ENCODE peak calls at places on chromosomes 12 and 14, in eight cellular contexts. J, R, P, L, G, S, V and T are unnamed samples.

GRCh38 chr14:26319139-26319864 is 278.5 kb downstream of the NOVA1 start:
- DNase-seq in J (no peak), R (no peak), P (no peak), L (no peak), G (no peak), S (no peak), V (no peak), T (no peak)

GRCh38 chr12:10851243-10851858 is 2.1 kb upstream of the PRR4 start:
- DNase-seq in J (no peak), R (no peak), P (no peak), L (no peak), G (no peak), S (no peak), V (no peak), T (no peak)

GRCh38 chr14:100304825-100305445 is 1.3 kb downstream of the SLC25A29 start:
- DNase-seq in J (no peak), R (peak), P (no peak), L (no peak), G (peak), S (no peak), V (no peak), T (no peak)

GRCh38 chr12:115943630-115944391 is 333.7 kb downstream of the MED13L start:
- DNase-seq in J (peak), R (no peak), P (no peak), L (no peak), G (no peak), S (no peak), V (no peak), T (peak)

GRCh38 chr14:87615050-87615449 is 377.9 kb downstream of the GALC start:
- DNase-seq in J (no peak), R (no peak), P (no peak), L (no peak), G (no peak), S (no peak), V (no peak), T (no peak)

GRCh38 chr14:51507556-51508511 is 143.9 kb upstream of the FRMD6 start:
- DNase-seq in J (no peak), R (peak), P (no peak), L (no peak), G (no peak), S (peak), V (no peak), T (no peak)

GRCh38 chr12:3215410-3215975 is 138.3 kb downstream of the TSPAN9 start:
- DNase-seq in J (no peak), R (no peak), P (no peak), L (no peak), G (no peak), S (no peak), V (no peak), T (no peak)

GRCh38 chr14:73729556-73730265 is 15.5 kb upstream of the PNMA1 start:
- DNase-seq in J (peak), R (no peak), P (no peak), L (no peak), G (no peak), S (peak), V (no peak), T (no peak)

GRCh38 chr12:122099280-122099749 is 20.8 kb downstream of the MLXIP start:
- DNase-seq in J (no peak), R (no peak), P (no peak), L (no peak), G (no peak), S (no peak), V (no peak), T (no peak)

GRCh38 chr12:123744836-123745235 is 17.3 kb upstream of the DNAH10 start:
- DNase-seq in J (no peak), R (no peak), P (no peak), L (no peak), G (no peak), S (no peak), V (peak), T (no peak)

GRCh38 chr12:114628199-114628598 is 55.8 kb downstream of the TBX3 start:
- DNase-seq in J (no peak), R (no peak), P (no peak), L (no peak), G (no peak), S (no peak), V (no peak), T (peak)

GRCh38 chr14:57182760-57183503 is 85.8 kb downstream of the EXOC5 start:
- DNase-seq in J (no peak), R (no peak), P (no peak), L (peak), G (peak), S (no peak), V (no peak), T (peak)

GRCh38 chr12:54036620-54037359 is 3.9 kb downstream of the HOXC5 start:
- DNase-seq in J (no peak), R (no peak), P (no peak), L (no peak), G (no peak), S (no peak), V (no peak), T (no peak)

GRCh38 chr12:96513166-96513565 is 23.8 kb downstream of the CFAP54 start:
- DNase-seq in J (no peak), R (no peak), P (no peak), L (no peak), G (no peak), S (no peak), V (no peak), T (no peak)

GRCh38 chr12:46388427-46388992 is 15.9 kb upstream of the SLC38A2 start:
- DNase-seq in J (no peak), R (no peak), P (no peak), L (no peak), G (no peak), S (no peak), V (no peak), T (no peak)

GRCh38 chr14:95307402-95308041 is 12.2 kb downstream of the CLMN start:
- DNase-seq in J (no peak), R (no peak), P (no peak), L (no peak), G (no peak), S (peak), V (no peak), T (no peak)

GRCh38 chr14:51368721-51369163 is 128.7 kb downstream of the TMX1 start:
- DNase-seq in J (no peak), R (no peak), P (no peak), L (no peak), G (no peak), S (peak), V (no peak), T (no peak)

GRCh38 chr14:55450124-55450523 is 9.7 kb upstream of the TBPL2 start:
- DNase-seq in J (peak), R (no peak), P (no peak), L (no peak), G (no peak), S (no peak), V (no peak), T (no peak)

GRCh38 chr12:117032593-117033381 is 66.4 kb downstream of the TESC start:
- DNase-seq in J (no peak), R (no peak), P (no peak), L (no peak), G (no peak), S (no peak), V (no peak), T (no peak)

GRCh38 chr14:75247286-75247922 is 31.2 kb upstream of the FOS start:
- DNase-seq in J (no peak), R (peak), P (no peak), L (no peak), G (no peak), S (no peak), V (no peak), T (peak)

GRCh38 chr14:102523200-102524025 is 13.8 kb upstream of the ANKRD9 start:
- DNase-seq in J (no peak), R (peak), P (no peak), L (no peak), G (no peak), S (no peak), V (no peak), T (no peak)

GRCh38 chr14:57362356-57362755 is 28.0 kb upstream of the NAA30 start:
- DNase-seq in J (no peak), R (no peak), P (no peak), L (no peak), G (no peak), S (no peak), V (no peak), T (peak)

GRCh38 chr12:59040651-59041050 is 120.3 kb upstream of the LRIG3 start:
- DNase-seq in J (no peak), R (no peak), P (no peak), L (no peak), G (no peak), S (no peak), V (no peak), T (no peak)

GRCh38 chr14:33755358-33755757 is 195.5 kb downstream of the EGLN3 start:
- DNase-seq in J (no peak), R (no peak), P (no peak), L (no peak), G (no peak), S (no peak), V (no peak), T (no peak)

GRCh38 chr12:111753144-111753881 is 13.4 kb upstream of the ALDH2 start:
- DNase-seq in J (no peak), R (peak), P (peak), L (peak), G (peak), S (no peak), V (peak), T (peak)

GRCh38 chr12:31224768-31225448 is 101.0 kb downstream of the SINHCAF start:
- DNase-seq in J (peak), R (no peak), P (no peak), L (no peak), G (no peak), S (no peak), V (no peak), T (no peak)

GRCh38 chr12:16347391-16348298 is at the start of gene MGST1:
- DNase-seq in J (no peak), R (peak), P (peak), L (peak), G (peak), S (peak), V (peak), T (peak)

GRCh38 chr14:24634158-24634557 is at the start of gene GZMB:
- DNase-seq in J (no peak), R (peak), P (no peak), L (no peak), G (no peak), S (no peak), V (no peak), T (no peak)

GRCh38 chr14:80930836-80931389 is 10.6 kb downstream of the CEP128 start:
- DNase-seq in J (no peak), R (peak), P (no peak), L (no peak), G (no peak), S (no peak), V (peak), T (no peak)

GRCh38 chr14:104386281-104386841 is 193.2 kb upstream of the C14orf180 start:
- DNase-seq in J (no peak), R (peak), P (no peak), L (no peak), G (no peak), S (no peak), V (no peak), T (no peak)

GRCh38 chr14:64113279-64113678 is 180.9 kb downstream of the ESR2 start:
- DNase-seq in J (no peak), R (peak), P (no peak), L (no peak), G (no peak), S (no peak), V (no peak), T (no peak)

GRCh38 chr14:93787465-93788306 is 599 bp downstream of the PRIMA1 start:
- DNase-seq in J (no peak), R (no peak), P (peak), L (no peak), G (no peak), S (no peak), V (no peak), T (no peak)

GRCh38 chr12:50985322-50985721 is 33.0 kb downstream of the HIGD1C start:
- DNase-seq in J (no peak), R (no peak), P (no peak), L (peak), G (no peak), S (no peak), V (no peak), T (peak)

DNA sequence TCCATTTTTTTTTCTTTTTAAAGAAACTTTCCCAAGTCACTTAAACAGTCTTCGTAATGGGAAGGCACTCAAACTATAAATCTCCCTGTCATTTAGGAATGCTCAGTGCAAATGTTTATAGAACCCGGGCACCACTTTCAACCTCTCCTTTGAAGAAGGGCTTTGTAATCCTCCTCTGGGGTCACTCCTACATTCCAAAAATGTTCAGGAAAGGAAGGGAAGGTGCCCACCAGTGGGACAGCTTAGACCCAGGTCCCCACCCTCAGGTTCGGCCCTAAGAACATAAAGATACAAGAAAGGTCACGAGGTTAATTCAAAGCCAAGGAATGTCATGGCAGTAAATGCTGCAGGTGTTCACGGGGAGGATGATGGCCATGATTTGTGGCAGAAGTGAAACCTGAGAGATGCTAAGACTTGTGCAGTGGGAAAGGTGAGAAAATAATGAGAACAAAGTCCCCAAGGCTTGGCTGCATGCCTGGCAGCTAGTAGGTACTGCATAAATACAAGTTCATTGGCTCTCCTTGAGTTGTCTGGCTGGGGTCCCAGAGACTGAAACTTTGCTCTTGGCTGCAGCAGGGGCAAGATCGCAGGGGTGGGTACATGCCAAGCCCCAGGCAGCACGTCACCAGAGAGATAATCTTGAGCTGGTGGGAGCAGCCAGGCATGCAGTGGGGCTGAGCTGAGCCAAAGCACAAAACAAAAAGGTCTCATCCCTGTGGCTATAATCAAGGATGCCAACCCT is 21.1 kb downstream of the KRT18 start:
- DNase-seq in J (no peak), R (peak), P (no peak), L (no peak), G (no peak), S (peak), V (no peak), T (peak)
- TF ChIP-seq POLR2AphosphoS5 in J (no peak), R (no peak), P (no peak), L (no peak), G (no peak), S (no peak), V (no peak), T (no peak)

GRCh38 chr12:14948672-14949071 is 10.3 kb upstream of the ERP27 start:
- DNase-seq in J (no peak), R (peak), P (peak), L (no peak), G (no peak), S (no peak), V (peak), T (no peak)
- TF ChIP-seq POLR2AphosphoS5 in J (peak), R (no peak), P (peak), L (no peak), G (no peak), S (peak), V (peak), T (no peak)

DNA sequence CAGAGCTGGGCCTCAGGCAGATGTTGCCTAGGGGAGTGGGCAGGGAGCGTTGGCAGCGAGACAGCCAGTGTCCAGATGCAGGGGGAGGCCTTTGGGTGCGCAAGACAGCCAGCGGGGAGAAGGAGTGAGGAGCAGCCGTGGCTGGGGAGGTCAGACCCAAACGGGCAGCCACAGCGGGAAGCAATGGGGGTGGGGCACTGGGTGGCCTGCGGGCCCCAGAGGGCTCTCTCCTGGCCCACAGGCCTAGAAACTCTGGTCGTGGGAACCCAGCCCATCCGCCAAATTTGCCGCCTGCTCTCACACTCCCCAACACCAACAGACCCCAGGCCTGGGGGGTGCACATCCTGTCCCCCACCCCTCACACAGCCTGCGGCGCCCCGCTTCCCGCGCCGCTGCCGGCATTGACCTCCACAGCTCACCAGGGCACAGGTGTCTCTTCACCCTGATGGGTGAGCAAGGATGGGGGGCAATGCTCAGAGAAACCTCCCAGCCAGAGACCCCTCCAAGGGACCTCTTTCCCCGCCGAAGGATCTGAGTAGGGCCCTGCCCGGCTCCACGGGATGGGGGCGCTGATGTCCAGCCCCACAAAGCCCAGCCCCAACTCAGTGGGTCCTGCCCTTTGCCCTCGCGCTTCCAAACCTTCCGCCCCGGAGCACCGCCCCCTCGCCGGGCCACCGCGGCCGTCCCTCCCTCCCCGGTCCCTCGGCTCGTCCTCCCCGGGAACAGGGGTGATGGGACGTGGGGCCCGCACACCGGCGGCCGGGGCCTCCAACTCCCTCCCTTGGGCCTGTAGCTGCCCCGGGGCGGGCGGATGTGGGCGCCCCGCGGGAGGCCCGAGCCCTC is 781 bp downstream of the HDAC7 start:
- DNase-seq in J (no peak), R (peak), P (no peak), L (no peak), G (peak), S (peak), V (no peak), T (peak)
- TF ChIP-seq POLR2AphosphoS5 in J (no peak), R (peak), P (no peak), L (no peak), G (no peak), S (peak), V (no peak), T (peak)

DNA sequence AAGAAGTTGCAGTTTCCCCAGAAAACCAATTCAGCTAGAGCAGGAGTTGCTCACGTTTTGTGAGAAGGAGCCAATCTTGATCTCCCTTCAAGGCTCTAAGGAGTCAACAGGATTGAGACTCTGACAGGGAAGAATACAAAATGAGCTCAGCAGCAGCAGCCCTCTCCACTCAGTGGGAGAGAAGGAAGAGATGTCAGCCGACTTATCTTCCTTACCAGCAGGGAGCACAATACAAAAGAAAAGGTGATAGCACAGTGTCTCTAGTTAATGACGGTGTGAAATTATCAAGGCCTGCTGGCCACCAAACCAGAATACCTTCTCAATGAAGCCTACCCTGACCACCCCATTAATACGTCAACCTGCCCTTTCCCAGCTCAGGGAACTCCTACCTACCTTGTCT is 223.6 kb upstream of the TMPO start:
- DNase-seq in J (no peak), R (no peak), P (no peak), L (no peak), G (no peak), S (no peak), V (no peak), T (no peak)
- TF ChIP-seq POLR2AphosphoS5 in J (no peak), R (no peak), P (no peak), L (no peak), G (no peak), S (no peak), V (no peak), T (no peak)

GRCh38 chr14:19851365-19851764 is 23.6 kb upstream of the OR4K2 start:
- DNase-seq in J (no peak), R (no peak), P (no peak), L (no peak), G (no peak), S (no peak), V (no peak), T (no peak)
- TF ChIP-seq POLR2AphosphoS5 in J (no peak), R (no peak), P (no peak), L (no peak), G (no peak), S (no peak), V (no peak), T (no peak)

GRCh38 chr12:66516133-66516532 is 162.7 kb downstream of the GRIP1 start:
- DNase-seq in J (no peak), R (no peak), P (no peak), L (no peak), G (peak), S (no peak), V (no peak), T (no peak)
- TF ChIP-seq POLR2AphosphoS5 in J (no peak), R (no peak), P (no peak), L (no peak), G (no peak), S (no peak), V (no peak), T (no peak)

DNA sequence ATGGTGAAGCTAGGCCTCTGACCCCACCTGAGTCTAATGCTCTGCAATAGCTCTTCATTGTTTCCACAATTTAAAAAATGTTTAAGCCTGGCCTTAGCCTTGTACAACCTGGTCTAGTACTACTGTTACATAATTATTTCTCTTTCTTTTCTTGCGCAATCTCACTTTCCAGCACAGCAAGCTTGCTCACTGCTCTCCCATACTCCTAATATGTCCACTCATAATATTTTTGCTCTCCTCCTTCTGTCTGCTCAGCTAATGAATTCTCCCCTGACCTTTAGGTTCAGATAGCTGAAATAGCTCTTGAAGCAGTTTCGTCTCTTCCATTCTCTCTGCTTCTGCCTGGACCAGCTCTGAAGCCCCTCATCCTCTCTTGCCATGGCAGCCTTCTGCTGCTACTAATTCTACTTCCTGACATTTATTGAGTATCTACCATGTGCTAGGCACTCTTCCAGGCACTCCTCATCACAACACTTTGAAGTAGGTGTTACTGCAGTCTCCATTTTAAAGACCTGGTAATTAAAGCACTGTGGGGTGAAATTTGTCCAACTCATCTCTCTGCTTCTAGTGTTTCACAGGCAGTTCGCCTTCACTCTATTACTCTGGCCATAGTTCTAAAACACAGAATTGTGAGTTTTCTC is 2.8 kb upstream of the SLC48A1 start:
- DNase-seq in J (no peak), R (no peak), P (no peak), L (no peak), G (no peak), S (no peak), V (peak), T (peak)
- TF ChIP-seq POLR2AphosphoS5 in J (peak), R (no peak), P (no peak), L (no peak), G (no peak), S (no peak), V (no peak), T (no peak)

GRCh38 chr14:53953828-53954550 is 2.6 kb downstream of the BMP4 start:
- DNase-seq in J (no peak), R (peak), P (no peak), L (no peak), G (no peak), S (no peak), V (peak), T (peak)

GRCh38 chr14:53955234-53955556 is 1.4 kb downstream of the BMP4 start:
- DNase-seq in J (no peak), R (no peak), P (no peak), L (no peak), G (no peak), S (no peak), V (no peak), T (no peak)

GRCh38 chr14:53953002-53953827 is 3.4 kb downstream of the BMP4 start:
- DNase-seq in J (no peak), R (peak), P (no peak), L (no peak), G (peak), S (peak), V (no peak), T (peak)

GRCh38 chr14:53955671-53956426 is 776 bp downstream of the BMP4 start:
- DNase-seq in J (no peak), R (peak), P (no peak), L (no peak), G (no peak), S (peak), V (no peak), T (peak)

GRCh38 chr14:53954551-53955233 is 1.9 kb downstream of the BMP4 start:
- DNase-seq in J (no peak), R (no peak), P (no peak), L (no peak), G (no peak), S (no peak), V (no peak), T (no peak)
- TF ChIP-seq POLR2AphosphoS5 in J (no peak), R (no peak), P (no peak), L (no peak), G (no peak), S (no peak), V (no peak), T (no peak)

GRCh38 chr12:49662998-49663843 is 39.9 kb downstream of the PRPF40B start:
- DNase-seq in J (no peak), R (peak), P (peak), L (no peak), G (peak), S (peak), V (peak), T (peak)
- TF ChIP-seq POLR2AphosphoS5 in J (peak), R (no peak), P (peak), L (no peak), G (peak), S (no peak), V (peak), T (no peak)